ENCODE peak calls at places on chromosomes 6 and 20, in four cellular contexts. V is Calu3, Q is HFFc6, K is cardiac fibroblast. D is an unnamed sample.
A peak's percentile ranks its signal among the peaks of the same experiment; 100 is the strongest.

GRCh38 chr6:71045296-71045695 is 88.4 kb upstream of the B3GAT2 start:
- DNase-seq in V (no peak), Q (no peak), K (no peak), D (no peak)

GRCh38 chr20:63783970-63784369 is 44.4 kb downstream of the SLC2A4RG start:
- DNase-seq in K (no peak), Q (no peak), V (no peak), D (no peak)

GRCh38 chr6:121161881-121162280 is 172.4 kb downstream of the TBC1D32 start:
- DNase-seq in Q (no peak), K (no peak), V (no peak), D (no peak)

GRCh38 chr6:96613291-96613999 is 50.5 kb downstream of the FHL5 start:
- DNase-seq in V (no peak), Q (no peak), K (no peak), D (no peak)

GRCh38 chr20:37552415-37552814 is 24.7 kb upstream of the BLCAP start:
- DNase-seq in K (peak; percentile 26), V (no peak), Q (peak; percentile 23), D (no peak)

GRCh38 chr6:90106449-90106848 is 190.2 kb downstream of the BACH2 start:
- DNase-seq in V (no peak), K (no peak), Q (no peak), D (no peak)

GRCh38 chr6:114000066-114000465 is 29.1 kb upstream of the HDAC2 start:
- DNase-seq in K (peak; percentile 77), Q (peak; percentile 29), V (no peak), D (no peak)

GRCh38 chr20:62566771-62567170 is 75.5 kb upstream of the SLCO4A1 start:
- DNase-seq in K (no peak), V (no peak), Q (no peak), D (no peak)

GRCh38 chr20:13219327-13220193 is 1.5 kb upstream of the ISM1 start:
- DNase-seq in K (no peak), Q (no peak), V (no peak), D (no peak)

GRCh38 chr20:13212750-13213149 is 8.3 kb upstream of the ISM1 start:
- DNase-seq in V (no peak), Q (no peak), K (no peak), D (no peak)

GRCh38 chr20:13220194-13220856 is 749 bp upstream of the ISM1 start:
- DNase-seq in Q (no peak), V (peak; percentile 32), K (peak; percentile 18), D (peak; percentile 14)

GRCh38 chr20:13213335-13213734 is 7.7 kb upstream of the ISM1 start:
- DNase-seq in V (no peak), Q (no peak), K (no peak), D (no peak)

DNA sequence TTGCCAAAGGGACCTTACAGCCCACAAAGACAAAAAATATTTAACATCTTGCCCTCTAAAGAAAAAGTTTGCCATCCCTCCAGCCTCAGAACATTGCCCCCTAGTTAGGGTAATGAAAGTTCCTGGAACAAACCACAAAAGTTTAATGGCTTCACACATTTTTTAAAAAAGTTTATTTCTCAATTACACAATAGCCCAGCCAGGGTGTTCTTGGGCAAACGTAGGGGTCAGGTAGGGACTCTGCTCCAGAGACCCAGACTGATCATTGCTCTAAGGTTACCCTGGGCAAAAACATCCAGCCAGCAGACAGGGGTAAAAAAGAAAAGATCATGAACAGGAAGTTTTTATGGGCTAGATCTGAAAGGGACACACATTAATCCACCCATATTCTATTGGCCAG is 4.5 kb upstream of the ISM1 start:
- DNase-seq in V (no peak), K (no peak), Q (no peak), D (no peak)
- TF ChIP-seq CTCF in V (no peak), K (no peak), Q (no peak), D (no peak)

GRCh38 chr6:36944650-36945049 is 9.9 kb upstream of the PI16 start:
- DNase-seq in K (no peak), V (no peak), Q (no peak), D (no peak)
- TF ChIP-seq CTCF in K (no peak), V (no peak), Q (no peak), D (no peak)

DNA sequence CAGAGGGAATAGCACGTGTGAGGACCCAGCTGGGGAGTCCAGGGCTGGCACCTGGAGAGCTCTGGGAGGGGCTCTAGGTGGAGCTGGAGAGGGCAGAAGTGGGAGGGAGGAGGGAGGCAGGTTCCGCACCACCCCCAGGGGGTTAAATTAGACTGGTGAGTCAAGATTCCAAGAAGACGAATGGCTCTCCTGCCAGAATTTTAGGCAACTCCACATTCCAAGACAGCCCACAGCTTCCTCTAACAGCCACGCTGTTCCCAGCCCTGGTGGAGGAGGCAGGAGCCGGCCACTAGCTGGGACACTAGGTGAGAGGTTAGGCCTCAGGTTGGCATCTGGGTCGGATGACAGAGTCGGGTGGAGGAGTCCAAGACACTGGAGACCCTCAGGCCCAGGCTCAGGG is 60.2 kb downstream of the TFAP2C start:
- DNase-seq in Q (peak; percentile 36), K (no peak), V (no peak), D (no peak)
- TF ChIP-seq CTCF in Q (no peak), K (no peak), V (no peak), D (no peak)

DNA sequence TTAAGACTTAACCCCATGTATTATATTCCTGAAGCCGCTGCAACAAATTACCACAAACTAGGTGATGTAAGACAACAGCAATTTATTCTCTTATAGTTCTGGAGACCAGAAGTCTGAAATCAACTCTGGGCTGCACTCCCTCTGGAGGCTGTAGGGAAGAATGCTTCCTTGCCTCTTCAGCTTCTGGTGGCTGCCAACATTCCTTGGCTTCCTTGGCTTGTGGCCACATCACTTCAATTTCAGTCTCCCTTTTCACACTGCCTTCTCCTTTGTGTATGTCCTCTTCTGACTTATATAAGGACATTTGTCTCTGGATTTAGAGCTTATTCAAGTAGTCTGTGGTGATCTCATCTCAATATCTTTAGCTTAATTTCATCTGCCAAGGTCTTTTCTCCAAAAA is 141.6 kb downstream of the DHX35 start:
- DNase-seq in K (peak; percentile 24), Q (no peak), V (no peak), D (no peak)
- TF ChIP-seq CTCF in K (peak; percentile 18), Q (peak; percentile 42), V (no peak), D (no peak)

GRCh38 chr20:42041000-42041565 is 422.9 kb upstream of the CHD6 start:
- DNase-seq in V (no peak), K (no peak), Q (no peak), D (no peak)
- TF ChIP-seq CTCF in V (no peak), K (no peak), Q (no peak), D (no peak)

GRCh38 chr20:57938158-57939108 is 228.6 kb upstream of the PMEPA1 start:
- DNase-seq in Q (no peak), V (no peak), K (no peak), D (no peak)
- TF ChIP-seq CTCF in Q (peak; percentile 19), V (peak; percentile 49), K (no peak), D (no peak)

DNA sequence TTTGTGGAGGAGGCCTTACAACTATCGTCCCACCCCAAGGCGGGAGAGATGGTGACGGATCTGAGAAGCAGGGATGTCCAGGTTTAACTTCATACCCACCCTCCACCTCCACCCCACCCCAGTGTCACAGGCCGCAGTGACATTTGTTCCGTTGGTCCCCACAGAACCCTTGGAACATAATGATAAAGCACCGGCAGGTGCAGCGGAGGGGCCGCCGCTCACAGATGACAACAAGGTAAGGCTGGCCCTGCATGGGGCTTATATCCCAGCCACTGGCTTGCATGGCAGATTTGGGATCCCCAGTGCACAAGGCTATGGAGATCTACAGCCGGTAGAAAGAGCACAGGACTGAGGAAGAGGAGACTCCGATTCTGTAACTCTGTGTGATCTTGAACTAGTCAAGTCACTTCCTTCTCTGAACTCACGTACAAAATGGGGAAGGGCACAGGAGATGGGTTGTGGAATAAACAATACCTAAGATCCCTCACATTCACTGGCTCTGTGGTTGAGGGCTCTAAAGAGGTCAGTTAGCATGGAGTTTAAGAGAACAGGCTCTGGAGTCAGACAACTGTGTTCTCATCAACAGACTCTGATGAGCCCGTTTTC is 862 bp downstream of the DNTTIP1 start:
- DNase-seq in K (no peak), V (no peak), Q (no peak), D (no peak)
- TF ChIP-seq CTCF in K (no peak), V (no peak), Q (no peak), D (no peak)

GRCh38 chr20:3276400-3277015 is 37.5 kb upstream of the SLC4A11 start:
- DNase-seq in Q (peak; percentile 3), K (peak; percentile 62), V (peak; percentile 4), D (no peak)
- TF ChIP-seq CTCF in Q (peak; percentile 59), K (peak; percentile 33), V (no peak), D (peak; percentile 46)

GRCh38 chr6:37738216-37738615 is 40.5 kb upstream of the MDGA1 start:
- DNase-seq in V (no peak), Q (no peak), K (no peak), D (no peak)

GRCh38 chr6:37745748-37746147 is 48.1 kb upstream of the MDGA1 start:
- DNase-seq in V (no peak), K (no peak), Q (no peak), D (no peak)

GRCh38 chr6:37742401-37742760 is 44.7 kb upstream of the MDGA1 start:
- DNase-seq in Q (no peak), V (no peak), K (no peak), D (no peak)

GRCh38 chr6:37739618-37740017 is 41.9 kb upstream of the MDGA1 start:
- DNase-seq in K (no peak), Q (no peak), V (no peak), D (no peak)

GRCh38 chr6:37741757-37742400 is 44.2 kb upstream of the MDGA1 start:
- DNase-seq in V (peak; percentile 64), Q (no peak), K (peak; percentile 20), D (no peak)
- TF ChIP-seq CTCF in V (no peak), Q (peak; percentile 35), K (peak; percentile 54), D (peak; percentile 27)

D was measured in GM06990.